ENCODE peak calls at places on chromosomes 12 and 14, in five cellular contexts. U is occipital lobe, L is NCI-H1694, N is AG09309, B is BJ. J is an unnamed sample.

GRCh38 chr12:26276709-26277108 is 81.3 kb downstream of the SSPN start:
- DNase-seq in U (no peak), B (no peak), L (no peak), N (no peak), J (no peak)

GRCh38 chr14:91363776-91364523 is 53.7 kb downstream of the CCDC88C start:
- DNase-seq in B (no peak), N (no peak), U (no peak), L (no peak), J (no peak)

GRCh38 chr14:35117112-35117511 is 4.7 kb downstream of the PPP2R3C start:
- DNase-seq in N (no peak), B (no peak), U (no peak), L (no peak), J (no peak)

GRCh38 chr12:5521456-5522325 is 89.8 kb downstream of the NTF3 start:
- DNase-seq in L (no peak), B (no peak), U (no peak), N (no peak), J (no peak)

GRCh38 chr14:32469388-32470160 is 140.5 kb downstream of the AKAP6 start:
- DNase-seq in L (peak; percentile 44), B (peak; percentile 47), N (no peak), U (no peak), J (no peak)

GRCh38 chr12:89461190-89461589 is 63.4 kb downstream of the GALNT4 start:
- DNase-seq in L (no peak), B (no peak), U (no peak), N (no peak), J (no peak)

GRCh38 chr14:105605501-105606304 is 79.3 kb downstream of the TMEM121 start:
- DNase-seq in U (no peak), N (no peak), B (no peak), L (no peak), J (no peak)

GRCh38 chr14:28542040-28542439 is 224.5 kb upstream of the FOXG1 start:
- DNase-seq in B (no peak), U (no peak), N (no peak), L (no peak), J (no peak)

GRCh38 chr14:80906946-80907345 is 34.6 kb downstream of the CEP128 start:
- DNase-seq in N (peak; percentile 45), B (peak; percentile 23), U (no peak), L (no peak), J (no peak)

GRCh38 chr14:85911044-85911443 is 381.1 kb downstream of the FLRT2 start:
- DNase-seq in N (no peak), L (no peak), U (no peak), B (no peak), J (no peak)